ENCODE peak calls at places on chromosomes 3 and 15, in five cellular contexts. One of them, this sample, is unnamed.

GRCh38 chr3:167882057-167882667 is 146.6 kb downstream of the SERPINI1 start:
- DNase-seq in nucleus accumbens: no peak
- DNase-seq in NCI-H1092 treated with DMSO at 0.1 percent for 48 hours: peak
- DNase-seq in fibroblast of pulmonary artery: peak
- DNase-seq in H1: no peak
- DNase-seq in this sample: peak

GRCh38 chr15:26838742-26839460 is 28.0 kb upstream of the GABRA5 start:
- DNase-seq in nucleus accumbens: no peak
- DNase-seq in NCI-H1092 treated with DMSO at 0.1 percent for 48 hours: no peak
- DNase-seq in fibroblast of pulmonary artery: no peak
- DNase-seq in H1: peak
- DNase-seq in this sample: no peak

GRCh38 chr3:167885277-167885676 is 149.8 kb downstream of the SERPINI1 start:
- DNase-seq in nucleus accumbens: no peak
- DNase-seq in NCI-H1092 treated with DMSO at 0.1 percent for 48 hours: no peak
- DNase-seq in fibroblast of pulmonary artery: no peak
- DNase-seq in H1: no peak
- DNase-seq in this sample: no peak

GRCh38 chr3:157606392-157607197 is 103.4 kb upstream of the VEPH1 start:
- DNase-seq in nucleus accumbens: peak
- DNase-seq in NCI-H1092 treated with DMSO at 0.1 percent for 48 hours: peak
- DNase-seq in fibroblast of pulmonary artery: peak
- DNase-seq in H1: peak
- DNase-seq in this sample: peak

GRCh38 chr3:184806567-184807271 is 5.2 kb upstream of the VPS8 start:
- DNase-seq in nucleus accumbens: no peak
- DNase-seq in NCI-H1092 treated with DMSO at 0.1 percent for 48 hours: no peak
- DNase-seq in fibroblast of pulmonary artery: no peak
- DNase-seq in H1: no peak
- DNase-seq in this sample: no peak

GRCh38 chr15:58212909-58213526 is 74.8 kb downstream of the AQP9 start:
- DNase-seq in nucleus accumbens: no peak
- DNase-seq in NCI-H1092 treated with DMSO at 0.1 percent for 48 hours: peak
- DNase-seq in fibroblast of pulmonary artery: peak
- DNase-seq in H1: no peak
- DNase-seq in this sample: peak

GRCh38 chr3:187264051-187264450 is 27.5 kb downstream of the MASP1 start:
- DNase-seq in nucleus accumbens: no peak
- DNase-seq in NCI-H1092 treated with DMSO at 0.1 percent for 48 hours: no peak
- DNase-seq in fibroblast of pulmonary artery: peak
- DNase-seq in H1: no peak
- DNase-seq in this sample: no peak

GRCh38 chr15:84572231-84572630 is 28.6 kb upstream of the ZSCAN2 start:
- DNase-seq in nucleus accumbens: no peak
- DNase-seq in NCI-H1092 treated with DMSO at 0.1 percent for 48 hours: no peak
- DNase-seq in fibroblast of pulmonary artery: no peak
- DNase-seq in H1: no peak
- DNase-seq in this sample: no peak

GRCh38 chr3:96201463-96201862 is 612.9 kb upstream of the EPHA6 start:
- DNase-seq in nucleus accumbens: no peak
- DNase-seq in NCI-H1092 treated with DMSO at 0.1 percent for 48 hours: no peak
- DNase-seq in fibroblast of pulmonary artery: no peak
- DNase-seq in H1: no peak
- DNase-seq in this sample: no peak

GRCh38 chr3:120418866-120419490 is 31.8 kb downstream of the FSTL1 start:
- DNase-seq in nucleus accumbens: peak
- DNase-seq in NCI-H1092 treated with DMSO at 0.1 percent for 48 hours: peak
- DNase-seq in fibroblast of pulmonary artery: peak
- DNase-seq in H1: no peak
- DNase-seq in this sample: peak

GRCh38 chr3:32176989-32177701 is 61.3 kb upstream of the CMTM8 start:
- DNase-seq in nucleus accumbens: no peak
- DNase-seq in NCI-H1092 treated with DMSO at 0.1 percent for 48 hours: peak
- DNase-seq in fibroblast of pulmonary artery: peak
- DNase-seq in H1: peak
- DNase-seq in this sample: peak

This sample was measured in A673.